ENCODE peak calls at places on chromosomes 16 and 17, in four cellular contexts. Z is suprapubic skin, L is stomach, A is H1. O is an unnamed sample. For H3K4me1, the result is how much of the 10 kb centered on the place peaks cover.

GRCh38 chr17:3755335-3756030 is 31.8 kb downstream of the HASPIN start:
- DNase-seq in Z (no peak), L (no peak), A (no peak), O (no peak)

GRCh38 chr17:66829386-66829864 is 5.5 kb upstream of the CACNG5 start:
- DNase-seq in Z (peak), L (peak), A (peak), O (no peak)

GRCh38 chr17:879546-879945 is 97.4 kb downstream of the MRM3 start:
- DNase-seq in Z (peak), L (peak), A (peak), O (peak)

GRCh38 chr17:76994237-76994637 is 126.0 kb downstream of the MGAT5B start:
- DNase-seq in Z (no peak), L (no peak), A (no peak), O (no peak)

GRCh38 chr17:73422121-73422520 is 110.3 kb upstream of the CDC42EP4 start:
- DNase-seq in Z (no peak), L (no peak), A (no peak), O (no peak)

GRCh38 chr16:1420111-1420539 is 422 bp downstream of the UQCC4 start:
- DNase-seq in Z (no peak), L (no peak), A (no peak), O (no peak)

GRCh38 chr17:14245629-14246028 is 9.0 kb upstream of the CDRT15 start:
- DNase-seq in Z (no peak), L (no peak), A (no peak), O (no peak)

GRCh38 chr17:16442141-16442540 is 26.8 kb downstream of the TRPV2 start:
- DNase-seq in Z (no peak), L (no peak), A (no peak), O (no peak)

GRCh38 chr16:30619207-30619606 is 9.0 kb upstream of the ZNF689 start:
- DNase-seq in Z (no peak), L (no peak), A (no peak), O (no peak)

GRCh38 chr17:39750131-39751015 is 12.6 kb downstream of the GRB7 start:
- DNase-seq in Z (peak), L (no peak), A (no peak), O (peak)

GRCh38 chr16:84144301-84144858 is 597 bp downstream of the HSDL1 start:
- DNase-seq in Z (no peak), L (peak), A (no peak), O (no peak)

GRCh38 chr16:66905633-66906539 is 12.8 kb downstream of the CDH16 start:
- DNase-seq in Z (no peak), L (peak), A (no peak), O (no peak)

GRCh38 chr17:36148559-36149295 is 27.7 kb downstream of the TBC1D3B start:
- DNase-seq in Z (peak), L (peak), A (peak), O (peak)

GRCh38 chr17:58096892-58097291 is 13.7 kb downstream of the DYNLL2 start:
- DNase-seq in Z (no peak), L (no peak), A (no peak), O (no peak)

GRCh38 chr16:67128417-67128816 is 18.7 kb downstream of the PHAF1 start:
- DNase-seq in Z (no peak), L (no peak), A (no peak), O (no peak)

GRCh38 chr17:21031756-21032396 is 10.9 kb downstream of the USP22 start:
- DNase-seq in Z (no peak), L (no peak), A (no peak), O (no peak)

GRCh38 chr16:22191966-22192260 is 14.2 kb upstream of the EEF2K start:
- DNase-seq in Z (no peak), L (no peak), A (no peak), O (no peak)

GRCh38 chr16:85353839-85354622 is 241.8 kb upstream of the CIBAR2 start:
- DNase-seq in Z (no peak), L (peak), A (no peak), O (peak)

GRCh38 chr17:67469208-67469980 is 92.3 kb downstream of the PITPNC1 start:
- DNase-seq in Z (no peak), L (no peak), A (no peak), O (no peak)

GRCh38 chr16:75648265-75649076 is 898 bp downstream of the TERF2IP start:
- DNase-seq in Z (peak), L (peak), A (no peak), O (peak)

GRCh38 chr16:59459811-59460210 is 725.7 kb upstream of the GOT2 start:
- DNase-seq in Z (no peak), L (no peak), A (no peak), O (no peak)

GRCh38 chr17:56912105-56912999 is 1.5 kb downstream of the TRIM25 start:
- DNase-seq in Z (peak), L (peak), A (no peak), O (no peak)

GRCh38 chr17:55416470-55417052 is 5.1 kb downstream of the MMD start:
- DNase-seq in Z (no peak), L (no peak), A (no peak), O (no peak)

GRCh38 chr17:40727447-40728231 is 24.1 kb upstream of the KRT24 start:
- DNase-seq in Z (no peak), L (no peak), A (no peak), O (no peak)

GRCh38 chr17:44774271-44775135 is 15.7 kb downstream of the ADAM11 start:
- DNase-seq in Z (peak), L (peak), A (peak), O (peak)

GRCh38 chr17:75878174-75878998 is at the start of gene TRIM47:
- DNase-seq in Z (peak), L (peak), A (no peak), O (no peak)
- TF ChIP-seq POLR2AphosphoS5 in Z (no peak), L (peak), A (no peak), O (peak)

DNA sequence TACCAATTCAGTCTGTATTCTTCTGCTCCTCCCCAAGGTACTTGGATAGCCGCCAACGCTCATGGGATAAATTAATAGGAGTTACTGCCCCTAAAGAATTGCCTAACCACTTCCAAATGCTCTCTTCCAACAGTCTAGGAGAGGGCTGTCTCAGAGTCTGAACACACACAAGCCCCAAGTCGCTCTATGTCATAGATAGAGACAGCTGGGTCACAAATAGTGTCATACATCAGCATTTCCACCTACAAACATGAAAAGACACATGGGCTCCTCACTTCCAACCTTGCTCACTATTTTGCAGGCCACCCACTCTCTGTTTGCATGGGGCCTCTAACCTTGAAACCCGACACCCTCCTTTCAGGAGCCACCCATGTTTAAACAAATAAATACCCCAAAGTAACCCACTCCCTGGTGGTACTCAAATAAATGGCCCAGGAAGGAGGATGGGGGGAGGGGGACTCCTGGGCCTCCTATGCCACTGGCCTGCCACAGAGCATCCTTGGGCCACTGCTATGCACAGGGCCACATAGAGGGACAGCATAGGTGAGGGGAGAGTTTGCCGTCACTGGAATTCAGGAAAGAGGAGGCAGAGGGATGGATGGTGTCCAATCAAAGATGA is 265.9 kb downstream of the SOX9 start:
- DNase-seq in Z (no peak), L (no peak), A (no peak), O (no peak)
- H3K4me3 ChIP-seq in Z (no peak), L (no peak), A (no peak), O (no peak)

DNA sequence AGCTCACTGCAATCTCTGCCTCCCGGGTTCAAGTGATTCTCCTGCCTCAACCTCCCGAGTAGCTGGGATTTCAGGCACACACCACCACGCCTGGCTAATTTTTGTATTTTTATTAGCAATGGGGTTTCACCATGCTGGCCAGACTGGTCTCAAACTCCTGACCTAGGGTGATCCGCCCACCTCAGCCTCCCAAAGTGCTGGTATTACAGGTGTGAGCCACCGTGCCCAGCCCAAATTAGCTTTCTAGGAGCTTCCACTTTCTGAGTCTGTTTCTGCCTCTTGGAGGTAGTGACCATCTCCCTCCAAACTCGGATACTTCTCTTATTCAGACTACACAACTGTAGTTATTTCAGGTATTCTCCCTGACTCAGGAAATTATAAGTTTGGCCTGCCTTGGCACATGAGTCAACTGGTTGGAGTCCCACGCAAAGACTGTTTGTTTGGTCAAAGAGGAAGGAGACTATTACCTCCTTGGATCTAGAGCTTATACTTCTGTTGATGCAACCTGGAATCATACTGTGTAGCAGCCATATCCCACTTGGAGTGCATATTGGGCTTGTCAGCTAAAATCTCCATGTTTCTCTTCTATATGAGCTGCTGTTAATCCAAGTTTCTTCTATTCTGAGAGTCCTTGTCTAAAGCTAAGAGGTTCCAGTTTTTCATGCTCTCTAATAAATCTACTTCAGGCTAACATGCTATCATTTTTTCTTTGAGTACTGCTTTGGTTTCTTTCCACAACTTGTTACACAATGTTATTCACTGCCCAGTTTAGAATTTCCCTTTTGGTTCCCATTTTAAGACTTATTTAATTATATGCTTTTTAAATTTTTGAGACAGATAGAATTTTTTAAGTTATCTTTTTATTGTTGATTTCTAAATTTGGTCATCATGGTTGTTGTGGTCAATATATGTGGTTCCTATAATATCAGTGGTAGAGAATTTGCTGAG is 7.5 kb downstream of the IL4R start:
- DNase-seq in Z (no peak), L (no peak), A (no peak), O (no peak)
- H3K4me1 ChIP-seq in Z (half or more), L (half or more), A (under half), O (under half)

DNA sequence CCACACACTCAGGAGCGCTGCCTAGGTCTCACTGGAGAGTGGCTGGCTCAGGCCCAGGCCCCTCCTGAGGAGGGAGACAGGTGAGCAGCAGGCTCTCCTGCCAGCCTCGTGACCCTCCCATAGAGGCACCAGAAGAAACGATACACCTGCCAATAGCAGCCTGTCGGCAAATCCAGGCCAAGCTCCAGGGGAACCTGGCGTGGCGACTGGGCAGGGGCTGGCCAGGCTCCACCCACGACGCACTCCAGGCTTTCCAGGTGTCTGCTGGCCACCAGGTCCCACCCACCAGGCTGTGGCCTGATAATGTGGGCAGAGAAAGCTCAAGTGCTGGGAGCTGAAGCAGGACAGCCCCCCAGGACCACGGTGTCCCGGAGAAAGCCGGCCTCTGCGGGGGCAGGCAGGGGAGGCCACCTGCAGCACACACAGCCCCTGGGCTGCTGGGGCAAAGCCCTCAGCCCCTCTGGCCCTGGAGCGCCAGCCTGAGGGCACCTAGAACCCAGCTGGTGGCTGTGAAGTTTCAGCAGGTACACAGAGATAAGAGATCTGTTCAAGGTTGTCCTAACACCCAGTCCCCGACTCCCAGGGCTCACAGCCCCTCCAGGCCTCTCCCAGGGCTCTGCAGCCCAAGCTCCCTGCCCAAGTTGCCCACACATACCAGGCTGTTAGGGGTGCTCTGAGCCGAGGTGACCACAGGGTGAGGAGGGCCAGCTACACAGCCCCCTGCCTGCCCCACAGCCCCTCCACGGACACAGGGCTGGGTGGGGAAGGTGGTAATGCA is 2.4 kb downstream of the PGAP6 start:
- DNase-seq in Z (no peak), L (peak), A (peak), O (peak)
- TF ChIP-seq POLR2AphosphoS5 in Z (no peak), L (no peak), A (no peak), O (no peak)

GRCh38 chr16:56664506-56664905 is 3.4 kb downstream of the MT1G start:
- DNase-seq in Z (no peak), L (no peak), A (no peak), O (no peak)

GRCh38 chr16:56669005-56669839 is at the start of gene MT1H:
- DNase-seq in Z (no peak), L (peak), A (no peak), O (no peak)

GRCh38 chr16:56670640-56670934 is 973 bp downstream of the MT1H start:
- DNase-seq in Z (no peak), L (no peak), A (no peak), O (no peak)

GRCh38 chr16:56669840-56670639 is 426 bp downstream of the MT1H start:
- DNase-seq in Z (no peak), L (no peak), A (no peak), O (no peak)

DNA sequence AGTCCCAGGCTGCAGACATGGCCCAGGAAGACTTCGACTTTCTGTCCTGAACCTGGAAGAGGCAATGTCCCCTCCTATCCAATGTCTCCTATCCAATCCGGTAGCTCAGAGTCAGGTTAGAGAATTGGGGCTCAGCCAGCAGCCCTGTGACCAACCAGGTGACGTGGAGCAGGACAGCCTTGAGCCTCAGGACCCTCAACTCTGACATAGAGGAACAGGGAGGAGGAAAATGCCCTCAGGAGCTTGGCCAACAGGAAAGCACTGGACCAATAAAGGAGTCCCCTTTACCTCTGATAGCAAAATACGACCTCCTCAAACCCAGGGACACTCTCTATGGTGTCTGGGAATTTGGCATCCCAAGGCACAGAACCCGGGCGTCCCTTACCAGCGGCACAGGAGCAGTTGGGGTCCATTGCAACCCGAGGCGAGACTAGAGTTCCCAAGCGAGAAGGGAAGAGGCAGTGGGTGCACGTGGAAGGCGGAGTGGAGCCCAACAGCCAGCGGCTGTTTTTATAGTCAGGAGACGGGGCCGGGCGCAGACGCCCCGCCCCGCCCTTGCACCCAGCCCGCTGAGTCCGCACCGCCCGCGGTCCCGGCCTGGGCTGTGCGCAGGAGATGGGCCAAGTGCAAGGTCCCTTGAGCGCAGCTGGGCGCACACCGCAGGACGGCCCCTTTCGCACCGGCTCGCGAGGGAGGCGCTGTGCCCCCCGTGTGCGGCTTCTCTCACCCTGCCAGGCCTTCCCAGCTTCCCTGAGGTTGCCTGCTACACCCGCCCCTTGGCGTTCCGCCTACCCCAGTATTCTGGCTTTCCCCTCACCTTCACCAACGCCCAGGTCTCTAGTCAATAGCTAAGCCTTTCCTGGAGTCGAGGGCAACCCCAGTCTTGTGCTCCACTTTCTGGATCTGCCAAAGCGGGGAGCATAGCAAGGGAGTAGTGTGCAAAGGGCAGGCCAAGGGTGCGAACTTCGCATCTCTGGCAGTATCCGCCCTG is at the start of gene MT1G:
- DNase-seq in Z (no peak), L (peak), A (no peak), O (peak)
- H3K4me3 ChIP-seq in Z (peak), L (peak), A (peak), O (peak)

GRCh38 chr16:15494231-15494630 is 59.8 kb downstream of the BMERB1 start:
- DNase-seq in Z (no peak), L (no peak), A (no peak), O (no peak)
- H3K4me1 ChIP-seq in Z (under half), L (under half), A (under half), O (under half)

GRCh38 chr17:43368740-43369506 is 29.9 kb upstream of the ARL4D start:
- DNase-seq in Z (peak), L (peak), A (no peak), O (peak)
- TF ChIP-seq POLR2AphosphoS5 in Z (peak), L (peak), A (peak), O (peak)

GRCh38 chr16:86565644-86566511 is 751 bp upstream of the FOXC2 start:
- DNase-seq in Z (peak), L (no peak), A (no peak), O (no peak)

GRCh38 chr16:86566601-86566965 is at the start of gene FOXC2:
- DNase-seq in Z (peak), L (peak), A (no peak), O (peak)

GRCh38 chr16:86562356-86562755 is 4.3 kb upstream of the FOXC2 start:
- DNase-seq in Z (peak), L (no peak), A (no peak), O (no peak)

GRCh38 chr16:86565181-86565631 is 1.4 kb upstream of the FOXC2 start:
- DNase-seq in Z (no peak), L (no peak), A (no peak), O (no peak)

GRCh38 chr16:86563489-86564345 is 2.9 kb upstream of the FOXC2 start:
- DNase-seq in Z (peak), L (peak), A (no peak), O (peak)
- H3K4me3 ChIP-seq in Z (no peak), L (no peak), A (no peak), O (peak)